ENCODE peak calls at places on chromosomes 2 and 18, in ten cellular contexts. One of them, this sample, is unnamed.

GRCh38 chr18:75350440-75350839 is 77.1 kb downstream of the SMIM21 start:
- DNase-seq in heart right ventricle: no peak
- DNase-seq in A549: no peak
- DNase-seq in endothelial cell: no peak
- DNase-seq in neuronal stem cell: peak
- DNase-seq in NCI-H1092: no peak
- DNase-seq in lower lobe of right lung: no peak
- DNase-seq in GM13976: no peak
- DNase-seq in COR-L47: peak
- DNase-seq in NCI-H82: no peak
- DNase-seq in this sample: no peak

GRCh38 chr2:241668839-241669238 is 17.8 kb downstream of the DTYMK start:
- DNase-seq in neuronal stem cell: no peak
- DNase-seq in A549: no peak
- DNase-seq in endothelial cell: no peak
- DNase-seq in NCI-H82: no peak
- DNase-seq in NCI-H1092: no peak
- DNase-seq in lower lobe of right lung: no peak
- DNase-seq in heart right ventricle: no peak
- DNase-seq in COR-L47: no peak
- DNase-seq in GM13976: no peak
- DNase-seq in this sample: no peak

GRCh38 chr2:219541611-219542180 is 1.9 kb downstream of the CHPF start:
- DNase-seq in NCI-H82: peak
- DNase-seq in lower lobe of right lung: peak
- DNase-seq in endothelial cell: peak
- DNase-seq in GM13976: peak
- DNase-seq in heart right ventricle: peak
- DNase-seq in neuronal stem cell: peak
- DNase-seq in NCI-H1092: peak
- DNase-seq in A549: peak
- DNase-seq in COR-L47: peak
- DNase-seq in this sample: peak

GRCh38 chr2:63261222-63261621 is 210.6 kb downstream of the OTX1 start:
- DNase-seq in GM13976: no peak
- DNase-seq in heart right ventricle: no peak
- DNase-seq in NCI-H1092: no peak
- DNase-seq in A549: no peak
- DNase-seq in lower lobe of right lung: no peak
- DNase-seq in NCI-H82: peak
- DNase-seq in COR-L47: no peak
- DNase-seq in neuronal stem cell: no peak
- DNase-seq in endothelial cell: no peak
- DNase-seq in this sample: no peak

GRCh38 chr2:35973132-35973736 is 382.3 kb upstream of the CRIM1 start:
- DNase-seq in heart right ventricle: no peak
- DNase-seq in A549: peak
- DNase-seq in COR-L47: no peak
- DNase-seq in neuronal stem cell: peak
- DNase-seq in NCI-H82: peak
- DNase-seq in lower lobe of right lung: no peak
- DNase-seq in GM13976: no peak
- DNase-seq in endothelial cell: peak
- DNase-seq in NCI-H1092: no peak
- DNase-seq in this sample: no peak

GRCh38 chr2:159091981-159092380 is 123.5 kb downstream of the TANC1 start:
- DNase-seq in neuronal stem cell: no peak
- DNase-seq in lower lobe of right lung: no peak
- DNase-seq in COR-L47: no peak
- DNase-seq in A549: no peak
- DNase-seq in NCI-H1092: no peak
- DNase-seq in endothelial cell: no peak
- DNase-seq in heart right ventricle: no peak
- DNase-seq in NCI-H82: no peak
- DNase-seq in GM13976: no peak
- DNase-seq in this sample: no peak

GRCh38 chr2:67510745-67511144 is 113.6 kb downstream of the ETAA1 start:
- DNase-seq in endothelial cell: no peak
- DNase-seq in lower lobe of right lung: no peak
- DNase-seq in COR-L47: no peak
- DNase-seq in heart right ventricle: no peak
- DNase-seq in NCI-H1092: no peak
- DNase-seq in A549: no peak
- DNase-seq in neuronal stem cell: no peak
- DNase-seq in GM13976: no peak
- DNase-seq in NCI-H82: no peak
- DNase-seq in this sample: no peak

GRCh38 chr2:165573534-165574461 is 104.3 kb downstream of the CSRNP3 start:
- DNase-seq in lower lobe of right lung: peak
- DNase-seq in neuronal stem cell: peak
- DNase-seq in COR-L47: peak
- DNase-seq in endothelial cell: peak
- DNase-seq in NCI-H1092: peak
- DNase-seq in A549: no peak
- DNase-seq in heart right ventricle: peak
- DNase-seq in NCI-H82: peak
- DNase-seq in GM13976: no peak
- DNase-seq in this sample: peak

GRCh38 chr2:19358242-19359020 is at the start of gene OSR1:
- DNase-seq in heart right ventricle: peak
- DNase-seq in NCI-H82: peak
- DNase-seq in endothelial cell: no peak
- DNase-seq in GM13976: peak
- DNase-seq in NCI-H1092: peak
- DNase-seq in neuronal stem cell: peak
- DNase-seq in lower lobe of right lung: no peak
- DNase-seq in COR-L47: no peak
- DNase-seq in A549: peak
- DNase-seq in this sample: peak

GRCh38 chr18:54983041-54983686 is 23.9 kb upstream of the CCDC68 start:
- DNase-seq in NCI-H82: peak
- DNase-seq in NCI-H1092: peak
- DNase-seq in GM13976: peak
- DNase-seq in lower lobe of right lung: no peak
- DNase-seq in endothelial cell: no peak
- DNase-seq in COR-L47: peak
- DNase-seq in A549: peak
- DNase-seq in neuronal stem cell: peak
- DNase-seq in heart right ventricle: peak
- DNase-seq in this sample: no peak

This sample was measured in tibial artery.